ENCODE peak calls at places on chromosomes 4 and X, in nine cellular contexts. N, R, S, D, W, A, U, E and H are unnamed samples.

GRCh38 chr4:145861331-145862318 is 77.0 kb downstream of the ZNF827 start:
- DNase-seq in N (no peak), R (no peak), S (no peak), D (no peak), W (peak), A (no peak), U (no peak), E (no peak), H (no peak)

GRCh38 chr4:159069922-159070321 is 33.0 kb upstream of the RAPGEF2 start:
- DNase-seq in N (no peak), R (no peak), S (no peak), D (no peak), W (no peak), A (peak), U (no peak), E (no peak), H (no peak)

GRCh38 chr4:147011386-147011785 is 65.7 kb upstream of the TTC29 start:
- DNase-seq in N (peak), R (no peak), S (no peak), D (no peak), W (no peak), A (no peak), U (no peak), E (no peak), H (no peak)

GRCh38 chrX:12162420-12162819 is 24.1 kb downstream of the FRMPD4 start:
- DNase-seq in N (no peak), R (no peak), S (no peak), D (no peak), W (no peak), A (peak), U (no peak), E (no peak), H (no peak)

GRCh38 chr4:180810581-180810980 is 1432.6 kb upstream of the TENM3 start:
- DNase-seq in N (no peak), R (no peak), S (no peak), D (no peak), W (no peak), A (no peak), U (no peak), E (no peak), H (no peak)

GRCh38 chr4:182246401-182247205 is 3.4 kb downstream of the TENM3 start:
- DNase-seq in N (no peak), R (no peak), S (no peak), D (no peak), W (no peak), A (peak), U (no peak), E (no peak), H (no peak)

GRCh38 chr4:136935305-136935704 is 597.0 kb downstream of the PCDH18 start:
- DNase-seq in N (no peak), R (no peak), S (no peak), D (no peak), W (no peak), A (no peak), U (no peak), E (no peak), H (no peak)

GRCh38 chr4:86661418-86661817 is 67.3 kb downstream of the PTPN13 start:
- DNase-seq in N (no peak), R (no peak), S (no peak), D (no peak), W (no peak), A (no peak), U (no peak), E (no peak), H (no peak)

GRCh38 chr4:6109842-6110560 is 90.3 kb downstream of the JAKMIP1 start:
- DNase-seq in N (peak), R (peak), S (no peak), D (peak), W (peak), A (no peak), U (no peak), E (no peak), H (peak)

GRCh38 chr4:6110681-6111353 is 89.5 kb downstream of the JAKMIP1 start:
- DNase-seq in N (peak), R (no peak), S (peak), D (no peak), W (peak), A (no peak), U (no peak), E (no peak), H (no peak)

GRCh38 chr4:6112606-6113290 is 87.6 kb downstream of the JAKMIP1 start:
- DNase-seq in N (peak), R (no peak), S (peak), D (no peak), W (peak), A (no peak), U (no peak), E (no peak), H (no peak)

GRCh38 chr4:6113641-6114040 is 86.7 kb downstream of the JAKMIP1 start:
- DNase-seq in N (peak), R (no peak), S (no peak), D (no peak), W (peak), A (no peak), U (no peak), E (no peak), H (no peak)

DNA sequence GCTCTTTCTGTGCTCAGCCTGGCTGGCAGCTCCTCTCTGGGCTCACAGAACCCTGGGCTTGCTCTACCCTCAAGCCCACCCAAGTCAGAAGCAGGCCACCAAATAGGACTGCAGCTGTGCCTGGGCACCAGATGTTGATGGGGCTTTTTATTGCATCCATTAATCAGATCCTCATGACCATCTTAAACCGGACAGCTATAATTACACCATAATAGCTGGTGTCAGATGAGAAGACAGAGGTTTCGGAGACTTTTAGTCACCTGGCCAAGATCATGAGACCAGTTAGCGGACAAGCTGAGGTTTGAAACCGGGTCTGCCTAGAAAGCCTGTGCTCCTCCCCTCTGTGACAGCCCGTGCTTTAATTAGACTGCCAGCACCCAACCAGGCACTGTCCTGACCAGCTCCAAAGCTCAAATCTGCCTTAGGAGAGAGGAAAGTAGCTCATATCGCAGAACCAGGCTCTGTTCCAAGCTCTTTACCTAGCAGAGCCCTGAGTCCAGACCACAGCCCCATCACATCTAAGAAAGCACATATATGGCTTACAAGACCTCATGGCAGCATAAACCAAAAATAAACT is 88.9 kb downstream of the JAKMIP1 start:
- DNase-seq in N (peak), R (no peak), S (no peak), D (no peak), W (peak), A (no peak), U (no peak), E (no peak), H (no peak)
- TF ChIP-seq CTCF in N (no peak), R (no peak), S (no peak), D (no peak), W (no peak), A (no peak), U (no peak), E (no peak), H (no peak)

DNA sequence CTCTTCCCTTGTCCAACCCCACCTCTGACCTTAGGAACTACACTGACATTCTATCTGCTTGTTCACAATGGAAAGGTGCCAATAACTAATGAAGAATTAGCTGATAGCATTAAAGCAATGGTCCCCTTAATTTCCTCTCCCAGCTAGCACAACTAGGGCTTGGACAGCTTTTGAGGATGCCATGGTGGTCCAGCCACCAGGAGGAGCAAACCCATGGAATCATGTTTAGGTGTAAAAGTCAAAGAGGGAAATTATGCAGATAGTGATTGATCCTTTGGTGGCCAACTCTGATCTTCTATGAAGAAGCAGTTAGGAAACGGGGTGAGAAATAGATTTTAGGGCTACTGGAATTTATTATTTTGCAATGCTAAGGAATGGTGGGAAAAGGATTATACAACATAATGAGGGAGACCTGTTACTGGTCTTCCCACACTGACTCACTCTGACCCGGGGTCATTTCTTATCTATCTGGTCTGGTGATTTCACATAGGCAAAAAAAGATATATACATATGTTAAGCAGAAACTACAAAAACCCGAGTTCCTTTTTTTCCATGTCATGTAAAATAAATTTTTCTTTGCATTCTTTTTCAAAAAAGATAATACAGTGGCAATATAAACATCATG is 45.8 kb upstream of the FBXW7 start:
- DNase-seq in N (peak), R (no peak), S (no peak), D (no peak), W (no peak), A (no peak), U (no peak), E (no peak), H (no peak)
- TF ChIP-seq CTCF in N (peak), R (no peak), S (no peak), D (peak), W (no peak), A (no peak), U (no peak), E (no peak), H (peak)

DNA sequence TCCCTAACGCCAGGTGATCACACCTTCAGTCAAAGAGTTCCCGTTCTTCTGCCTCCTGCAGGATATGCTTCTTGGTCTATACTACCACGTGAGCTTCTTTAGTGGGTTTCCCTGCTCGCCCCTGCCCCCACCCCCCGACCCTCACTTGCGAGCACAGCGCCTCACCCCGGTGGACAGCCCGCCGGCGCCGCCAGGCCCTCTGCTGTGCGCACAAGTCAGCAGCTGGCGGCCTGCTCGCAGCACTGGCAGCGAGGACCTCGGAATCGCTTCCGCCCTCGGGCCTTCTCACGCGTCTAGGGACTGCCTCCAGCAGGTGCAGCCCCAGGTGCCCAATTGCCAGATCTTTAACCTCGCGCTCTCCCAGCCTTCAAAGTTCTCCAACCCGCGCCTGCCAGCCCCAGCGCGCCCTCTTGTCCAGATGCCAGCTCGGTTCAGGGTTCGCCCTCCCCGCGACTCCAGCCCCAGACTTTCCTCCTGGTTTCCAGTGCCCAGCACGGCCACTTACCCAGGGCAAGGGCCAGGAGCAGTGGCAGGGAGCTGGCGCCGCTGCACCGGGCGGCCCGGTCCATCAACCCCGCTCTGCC is 474 bp downstream of the BTC start:
- DNase-seq in N (peak), R (peak), S (peak), D (peak), W (peak), A (peak), U (peak), E (no peak), H (peak)
- TF ChIP-seq CTCF in N (peak), R (peak), S (peak), D (peak), W (peak), A (peak), U (peak), E (no peak), H (peak)

GRCh38 chr4:31692407-31692940 is 972.3 kb downstream of the PCDH7 start:
- DNase-seq in N (no peak), R (no peak), S (no peak), D (no peak), W (no peak), A (peak), U (no peak), E (no peak), H (no peak)
- TF ChIP-seq CTCF in N (peak), R (no peak), S (no peak), D (no peak), W (no peak), A (no peak), U (peak), E (no peak), H (peak)

GRCh38 chr4:144650311-144650820 is 4.4 kb downstream of the HHIP start:
- DNase-seq in N (no peak), R (no peak), S (no peak), D (no peak), W (no peak), A (no peak), U (no peak), E (no peak), H (no peak)
- TF ChIP-seq CTCF in N (no peak), R (no peak), S (no peak), D (no peak), W (no peak), A (no peak), U (no peak), E (no peak), H (no peak)